ENCODE peak calls at places on chromosomes 6 and 20, in six cellular contexts. One of them, this sample, is unnamed.

GRCh38 chr6:35049346-35049745 is 91.8 kb downstream of the TCP11 start:
- DNase-seq in upper lobe of right lung: no peak
- DNase-seq in left lung: no peak
- DNase-seq in lung: no peak
- DNase-seq in mammary epithelial cell: no peak
- DNase-seq in CD8-positive, alpha-beta memory T cell: no peak
- DNase-seq in this sample: no peak

GRCh38 chr6:21256197-21256596 is 337.4 kb upstream of the SOX4 start:
- DNase-seq in mammary epithelial cell: no peak
- DNase-seq in lung: no peak
- DNase-seq in left lung: no peak
- DNase-seq in CD8-positive, alpha-beta memory T cell: no peak
- DNase-seq in upper lobe of right lung: no peak
- DNase-seq in this sample: no peak

GRCh38 chr6:138405816-138406403 is 1.9 kb downstream of the HEBP2 start:
- DNase-seq in left lung: no peak
- DNase-seq in lung: no peak
- DNase-seq in mammary epithelial cell: no peak
- DNase-seq in upper lobe of right lung: no peak
- DNase-seq in CD8-positive, alpha-beta memory T cell: no peak
- DNase-seq in this sample: no peak

GRCh38 chr6:3318226-3318625 is 59.5 kb downstream of the PSMG4 start:
- DNase-seq in mammary epithelial cell: no peak
- DNase-seq in CD8-positive, alpha-beta memory T cell: no peak
- DNase-seq in lung: no peak
- DNase-seq in upper lobe of right lung: no peak
- DNase-seq in left lung: no peak
- DNase-seq in this sample: peak; percentile 28

GRCh38 chr6:132466952-132467351 is 46.0 kb downstream of the STX7 start:
- DNase-seq in mammary epithelial cell: peak; percentile 63
- DNase-seq in CD8-positive, alpha-beta memory T cell: no peak
- DNase-seq in lung: no peak
- DNase-seq in upper lobe of right lung: no peak
- DNase-seq in left lung: no peak
- DNase-seq in this sample: no peak

GRCh38 chr6:20801595-20801994 is 267.3 kb downstream of the CDKAL1 start:
- DNase-seq in lung: no peak
- DNase-seq in upper lobe of right lung: no peak
- DNase-seq in CD8-positive, alpha-beta memory T cell: no peak
- DNase-seq in mammary epithelial cell: no peak
- DNase-seq in left lung: no peak
- DNase-seq in this sample: no peak

GRCh38 chr20:31693987-31694661 is 28.5 kb downstream of the BCL2L1 start:
- DNase-seq in left lung: no peak
- DNase-seq in CD8-positive, alpha-beta memory T cell: no peak
- DNase-seq in lung: no peak
- DNase-seq in mammary epithelial cell: no peak
- DNase-seq in upper lobe of right lung: no peak
- DNase-seq in this sample: no peak

GRCh38 chr6:113457156-113457555 is 400.0 kb upstream of the MARCKS start:
- DNase-seq in CD8-positive, alpha-beta memory T cell: no peak
- DNase-seq in lung: no peak
- DNase-seq in left lung: no peak
- DNase-seq in upper lobe of right lung: no peak
- DNase-seq in mammary epithelial cell: no peak
- DNase-seq in this sample: no peak

GRCh38 chr20:40502431-40502992 is 186.5 kb downstream of the MAFB start:
- DNase-seq in mammary epithelial cell: no peak
- DNase-seq in left lung: no peak
- DNase-seq in CD8-positive, alpha-beta memory T cell: no peak
- DNase-seq in lung: no peak
- DNase-seq in upper lobe of right lung: no peak
- DNase-seq in this sample: no peak

DNA sequence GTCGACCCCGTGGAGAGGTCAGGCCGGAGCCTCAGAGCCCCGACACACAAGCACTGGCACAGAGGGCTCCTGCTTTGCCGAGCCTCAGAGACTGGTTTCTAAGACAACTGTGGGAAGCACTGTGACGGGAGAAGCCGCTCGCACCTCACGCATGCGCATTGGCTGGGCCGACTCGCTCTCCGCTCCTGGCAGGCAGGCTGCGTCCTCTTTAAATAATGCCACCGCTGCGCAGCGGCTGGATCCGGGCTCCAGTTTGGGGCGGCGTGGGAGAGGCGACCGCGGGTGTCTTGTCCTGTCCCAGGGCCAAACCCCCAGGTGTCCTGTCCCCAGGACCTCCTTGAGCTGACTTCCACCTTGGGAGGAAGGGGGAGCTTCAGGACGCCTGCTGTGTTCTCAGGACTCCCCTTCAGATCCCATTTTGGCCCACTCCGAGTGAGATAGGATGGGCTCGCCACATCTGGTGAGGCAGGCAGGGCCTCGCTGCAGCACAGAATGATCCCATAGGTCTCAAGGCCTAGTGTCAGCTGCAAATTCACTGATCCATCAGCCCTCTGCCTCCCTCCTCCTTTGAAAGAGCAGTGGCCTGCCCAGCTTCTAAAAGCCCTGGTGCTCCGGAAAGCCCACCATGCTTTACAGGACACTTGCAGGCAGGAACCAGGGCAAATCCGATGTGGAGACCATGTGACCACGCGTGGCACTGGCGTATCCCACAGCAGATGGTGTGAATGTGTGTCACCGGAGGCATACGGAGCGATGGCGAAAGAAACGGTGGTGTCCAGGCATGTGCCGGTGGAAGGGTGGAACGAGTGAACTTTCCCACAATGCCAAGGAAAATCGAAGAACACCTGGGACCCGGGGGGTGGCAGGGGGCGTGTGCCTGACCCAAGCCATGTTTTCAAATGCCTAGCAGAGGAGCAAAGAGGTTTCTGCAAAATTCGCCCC is 169.3 kb upstream of the ZNF337 start:
- DNase-seq in upper lobe of right lung: peak; percentile 91
- DNase-seq in left lung: peak; percentile 76
- DNase-seq in mammary epithelial cell: peak; percentile 65
- DNase-seq in lung: peak; percentile 76
- DNase-seq in CD8-positive, alpha-beta memory T cell: peak; percentile 73
- DNase-seq in this sample: peak; percentile 64
- H3K27me3 ChIP-seq in upper lobe of right lung: peaks cover 3% of the 10 kb centered on the region
- H3K27me3 ChIP-seq in left lung: no peaks in the 10 kb centered on the region
- H3K27me3 ChIP-seq in mammary epithelial cell: no peaks in the 10 kb centered on the region
- H3K27me3 ChIP-seq in lung: no peaks in the 10 kb centered on the region
- H3K27me3 ChIP-seq in CD8-positive, alpha-beta memory T cell: peaks cover 14% of the 10 kb centered on the region
- H3K27me3 ChIP-seq in this sample: peaks cover 29% of the 10 kb centered on the region

GRCh38 chr6:89297695-89298351 is 17.3 kb downstream of the GABRR2 start:
- DNase-seq in lung: no peak
- DNase-seq in CD8-positive, alpha-beta memory T cell: peak; percentile 80
- DNase-seq in mammary epithelial cell: peak; percentile 95
- DNase-seq in upper lobe of right lung: no peak
- DNase-seq in left lung: peak; percentile 61
- DNase-seq in this sample: peak; percentile 42

GRCh38 chr6:89295981-89296380 is 19.1 kb downstream of the GABRR2 start:
- DNase-seq in mammary epithelial cell: no peak
- DNase-seq in left lung: no peak
- DNase-seq in CD8-positive, alpha-beta memory T cell: no peak
- DNase-seq in upper lobe of right lung: no peak
- DNase-seq in lung: no peak
- DNase-seq in this sample: no peak

GRCh38 chr6:89299451-89299850 is 15.6 kb downstream of the GABRR2 start:
- DNase-seq in lung: no peak
- DNase-seq in upper lobe of right lung: no peak
- DNase-seq in left lung: no peak
- DNase-seq in mammary epithelial cell: no peak
- DNase-seq in CD8-positive, alpha-beta memory T cell: no peak
- DNase-seq in this sample: no peak

GRCh38 chr6:89301586-89302194 is 13.4 kb downstream of the GABRR2 start:
- DNase-seq in lung: no peak
- DNase-seq in upper lobe of right lung: no peak
- DNase-seq in left lung: no peak
- DNase-seq in CD8-positive, alpha-beta memory T cell: no peak
- DNase-seq in mammary epithelial cell: no peak
- DNase-seq in this sample: no peak

GRCh38 chr6:89298680-89299450 is 16.2 kb downstream of the GABRR2 start:
- DNase-seq in upper lobe of right lung: no peak
- DNase-seq in mammary epithelial cell: peak; percentile 21
- DNase-seq in CD8-positive, alpha-beta memory T cell: peak; percentile 74
- DNase-seq in left lung: no peak
- DNase-seq in lung: no peak
- DNase-seq in this sample: peak; percentile 58
- H3K27ac ChIP-seq in upper lobe of right lung: no peak overlapping the region
- H3K27ac ChIP-seq in mammary epithelial cell: no peak overlapping the region
- H3K27ac ChIP-seq in CD8-positive, alpha-beta memory T cell: peak overlapping the region; percentile 75
- H3K27ac ChIP-seq in left lung: no peak overlapping the region
- H3K27ac ChIP-seq in lung: no peak overlapping the region
- H3K27ac ChIP-seq in this sample: no peak overlapping the region

GRCh38 chr6:108169801-108170606 is 4.2 kb downstream of the NR2E1 start:
- DNase-seq in mammary epithelial cell: no peak
- DNase-seq in upper lobe of right lung: no peak
- DNase-seq in CD8-positive, alpha-beta memory T cell: no peak
- DNase-seq in lung: no peak
- DNase-seq in left lung: no peak
- DNase-seq in this sample: no peak

GRCh38 chr6:108168501-108168979 is 2.7 kb downstream of the NR2E1 start:
- DNase-seq in left lung: no peak
- DNase-seq in lung: no peak
- DNase-seq in mammary epithelial cell: no peak
- DNase-seq in upper lobe of right lung: peak; percentile 71
- DNase-seq in CD8-positive, alpha-beta memory T cell: no peak
- DNase-seq in this sample: no peak

GRCh38 chr6:108170607-108171290 is 4.9 kb downstream of the NR2E1 start:
- DNase-seq in mammary epithelial cell: no peak
- DNase-seq in CD8-positive, alpha-beta memory T cell: no peak
- DNase-seq in left lung: no peak
- DNase-seq in lung: no peak
- DNase-seq in upper lobe of right lung: no peak
- DNase-seq in this sample: no peak

GRCh38 chr6:108168026-108168463 is 2.2 kb downstream of the NR2E1 start:
- DNase-seq in upper lobe of right lung: no peak
- DNase-seq in mammary epithelial cell: no peak
- DNase-seq in left lung: no peak
- DNase-seq in lung: no peak
- DNase-seq in CD8-positive, alpha-beta memory T cell: no peak
- DNase-seq in this sample: no peak

DNA sequence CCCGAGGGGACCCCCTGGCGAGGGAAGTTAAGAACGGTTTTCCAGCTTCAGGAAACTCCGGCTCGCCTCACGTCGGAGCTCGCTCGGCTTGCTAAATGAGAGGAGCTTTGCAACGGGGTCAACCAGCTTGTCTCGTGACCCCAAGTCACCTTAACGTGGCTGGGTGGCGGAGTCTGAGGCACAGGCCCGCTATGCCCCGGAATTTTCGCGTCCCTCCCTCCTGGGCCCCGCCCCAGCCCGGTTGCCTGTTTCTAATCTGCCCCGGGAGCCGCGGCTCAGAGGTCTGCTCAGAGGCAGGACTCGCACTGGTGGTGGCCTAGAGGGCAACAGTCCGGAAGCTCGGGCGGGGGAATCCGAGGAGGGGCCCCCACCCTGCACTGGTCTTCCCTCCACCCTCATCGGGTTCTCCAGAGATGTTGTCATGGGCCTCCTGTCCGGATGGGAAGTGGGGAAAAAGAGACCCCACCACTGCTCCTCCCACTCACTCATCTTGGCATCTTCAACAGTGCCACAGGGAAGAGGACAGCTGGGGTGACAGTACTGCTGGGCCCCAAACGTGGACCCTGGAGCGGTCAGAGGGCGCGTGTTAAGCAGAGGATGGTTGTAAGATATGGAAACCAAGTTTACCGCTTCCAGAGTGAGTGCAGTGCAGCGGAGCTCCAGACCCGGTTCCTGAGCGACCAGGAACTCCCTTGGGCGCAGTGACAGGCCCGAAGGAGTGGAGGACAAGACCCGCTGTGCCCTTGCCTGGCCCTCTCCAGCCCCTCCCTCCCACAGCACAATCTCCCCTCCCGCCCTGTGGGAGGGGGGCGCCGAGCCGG is 3.4 kb downstream of the NR2E1 start:
- DNase-seq in CD8-positive, alpha-beta memory T cell: no peak
- DNase-seq in left lung: no peak
- DNase-seq in upper lobe of right lung: no peak
- DNase-seq in lung: no peak
- DNase-seq in mammary epithelial cell: no peak
- DNase-seq in this sample: no peak
- H3K27me3 ChIP-seq in CD8-positive, alpha-beta memory T cell: peaks cover 75% of the 10 kb centered on the region
- H3K27me3 ChIP-seq in left lung: peaks cover 100% of the 10 kb centered on the region
- H3K27me3 ChIP-seq in upper lobe of right lung: peaks cover 100% of the 10 kb centered on the region
- H3K27me3 ChIP-seq in lung: peaks cover 9% of the 10 kb centered on the region
- H3K27me3 ChIP-seq in mammary epithelial cell: peaks cover 75% of the 10 kb centered on the region
- H3K27me3 ChIP-seq in this sample: peaks cover 98% of the 10 kb centered on the region

DNA sequence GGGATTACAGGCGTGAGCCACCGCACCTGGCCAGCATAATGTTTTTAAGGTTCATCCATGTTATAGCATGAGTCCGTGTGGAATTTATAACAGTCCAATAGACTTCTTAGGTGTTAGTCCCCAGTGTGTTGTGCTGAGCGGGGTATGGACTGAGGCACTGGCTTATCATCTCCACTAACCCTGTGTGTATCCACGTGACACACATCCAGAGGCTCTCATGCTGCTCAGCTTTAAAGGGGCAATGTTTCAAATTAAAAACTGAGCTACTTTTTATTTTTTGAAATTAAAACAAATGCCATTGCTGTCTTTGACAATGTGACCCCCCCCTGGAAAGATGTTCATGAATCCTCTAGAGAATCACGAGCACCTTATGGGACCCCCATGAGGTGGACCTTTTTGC is 54.3 kb upstream of the TRERF1 start:
- DNase-seq in upper lobe of right lung: no peak
- DNase-seq in CD8-positive, alpha-beta memory T cell: no peak
- DNase-seq in lung: no peak
- DNase-seq in mammary epithelial cell: no peak
- DNase-seq in left lung: no peak
- DNase-seq in this sample: no peak
- H3K27ac ChIP-seq in upper lobe of right lung: no peak overlapping the region
- H3K27ac ChIP-seq in CD8-positive, alpha-beta memory T cell: no peak overlapping the region
- H3K27ac ChIP-seq in lung: no peak overlapping the region
- H3K27ac ChIP-seq in mammary epithelial cell: no peak overlapping the region
- H3K27ac ChIP-seq in left lung: no peak overlapping the region
- H3K27ac ChIP-seq in this sample: no peak overlapping the region

GRCh38 chr20:59564171-59564570 is 40.2 kb upstream of the PHACTR3 start:
- DNase-seq in mammary epithelial cell: no peak
- DNase-seq in CD8-positive, alpha-beta memory T cell: no peak
- DNase-seq in upper lobe of right lung: peak; percentile 59
- DNase-seq in lung: no peak
- DNase-seq in left lung: no peak
- DNase-seq in this sample: no peak
- H3K27me3 ChIP-seq in mammary epithelial cell: no peaks in the 10 kb centered on the region
- H3K27me3 ChIP-seq in CD8-positive, alpha-beta memory T cell: no peaks in the 10 kb centered on the region
- H3K27me3 ChIP-seq in upper lobe of right lung: peaks cover 7% of the 10 kb centered on the region
- H3K27me3 ChIP-seq in lung: no peaks in the 10 kb centered on the region
- H3K27me3 ChIP-seq in left lung: no peaks in the 10 kb centered on the region
- H3K27me3 ChIP-seq in this sample: no peaks in the 10 kb centered on the region

DNA sequence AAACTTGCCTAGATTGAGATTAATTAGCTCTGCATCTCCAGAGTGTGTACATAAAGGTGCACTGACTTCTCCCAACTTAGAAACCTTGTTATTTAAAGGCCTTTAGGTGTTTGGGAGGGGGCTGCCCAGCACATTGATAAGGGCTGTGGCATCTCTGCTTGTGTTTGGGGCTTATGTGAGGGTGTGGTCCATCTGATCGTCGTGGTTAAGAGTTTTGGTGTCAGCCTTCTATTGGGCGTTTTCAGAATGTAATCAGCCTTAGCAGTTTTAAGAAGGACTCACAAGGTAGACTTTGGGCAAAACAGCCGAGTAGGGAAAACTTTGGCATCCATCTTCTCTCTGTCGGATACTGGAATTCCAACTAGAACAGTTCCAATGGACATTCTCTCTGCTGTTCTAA is 32.0 kb upstream of the CCN6 start:
- DNase-seq in lung: no peak
- DNase-seq in CD8-positive, alpha-beta memory T cell: no peak
- DNase-seq in left lung: no peak
- DNase-seq in upper lobe of right lung: no peak
- DNase-seq in mammary epithelial cell: no peak
- DNase-seq in this sample: no peak
- H3K27ac ChIP-seq in lung: no peak overlapping the region
- H3K27ac ChIP-seq in CD8-positive, alpha-beta memory T cell: no peak overlapping the region
- H3K27ac ChIP-seq in left lung: no peak overlapping the region
- H3K27ac ChIP-seq in upper lobe of right lung: no peak overlapping the region
- H3K27ac ChIP-seq in mammary epithelial cell: no peak overlapping the region
- H3K27ac ChIP-seq in this sample: no peak overlapping the region

This sample was measured in CD4-positive, alpha-beta T cell.